ENCODE peak calls at places on chromosomes 11 and 22, in five cellular contexts. One of them, this sample, is unnamed.

GRCh38 chr11:7667460-7667859 is 5.8 kb downstream of the CYB5R2 start:
- DNase-seq in heart left ventricle: no peak
- DNase-seq in NB4: no peak
- DNase-seq in Peyer's patch: no peak
- DNase-seq in A549: no peak
- DNase-seq in this sample: no peak

GRCh38 chr11:22466809-22467208 is 128.6 kb downstream of the SLC17A6 start:
- DNase-seq in Peyer's patch: no peak
- DNase-seq in A549: no peak
- DNase-seq in heart left ventricle: peak
- DNase-seq in NB4: no peak
- DNase-seq in this sample: no peak

GRCh38 chr22:39750759-39751158 is 142.8 kb downstream of the ENTHD1 start:
- DNase-seq in Peyer's patch: no peak
- DNase-seq in NB4: no peak
- DNase-seq in A549: no peak
- DNase-seq in heart left ventricle: no peak
- DNase-seq in this sample: no peak

GRCh38 chr11:102824541-102824940 is 18.9 kb downstream of the MMP3 start:
- DNase-seq in heart left ventricle: no peak
- DNase-seq in Peyer's patch: no peak
- DNase-seq in NB4: no peak
- DNase-seq in A549: no peak
- DNase-seq in this sample: no peak

GRCh38 chr22:37533995-37534394 is 14.8 kb upstream of the CARD10 start:
- DNase-seq in Peyer's patch: no peak
- DNase-seq in A549: no peak
- DNase-seq in NB4: peak
- DNase-seq in heart left ventricle: no peak
- DNase-seq in this sample: no peak

GRCh38 chr11:74647404-74647803 is 55.0 kb downstream of the POLD3 start:
- DNase-seq in heart left ventricle: no peak
- DNase-seq in NB4: no peak
- DNase-seq in A549: no peak
- DNase-seq in Peyer's patch: no peak
- DNase-seq in this sample: no peak

GRCh38 chr11:93623179-93623578 is 38.3 kb upstream of the CEP295 start:
- DNase-seq in heart left ventricle: no peak
- DNase-seq in A549: no peak
- DNase-seq in Peyer's patch: no peak
- DNase-seq in NB4: peak
- DNase-seq in this sample: no peak

GRCh38 chr22:25928038-25928437 is 186.1 kb downstream of the MYO18B start:
- DNase-seq in NB4: no peak
- DNase-seq in Peyer's patch: no peak
- DNase-seq in heart left ventricle: no peak
- DNase-seq in A549: no peak
- DNase-seq in this sample: no peak

GRCh38 chr11:35173011-35173511 is 34.1 kb downstream of the CD44 start:
- DNase-seq in Peyer's patch: peak
- DNase-seq in NB4: peak
- DNase-seq in A549: no peak
- DNase-seq in heart left ventricle: peak
- DNase-seq in this sample: no peak

GRCh38 chr22:49642331-49642730 is 185.3 kb downstream of the BRD1 start:
- DNase-seq in heart left ventricle: no peak
- DNase-seq in NB4: no peak
- DNase-seq in Peyer's patch: no peak
- DNase-seq in A549: no peak
- DNase-seq in this sample: no peak

GRCh38 chr22:50656122-50657070 is 16.2 kb upstream of the SHANK3 start:
- DNase-seq in heart left ventricle: peak
- DNase-seq in A549: peak
- DNase-seq in Peyer's patch: peak
- DNase-seq in NB4: peak
- DNase-seq in this sample: no peak

GRCh38 chr11:103035656-103036434 is 56.1 kb downstream of the DCUN1D5 start:
- DNase-seq in NB4: peak
- DNase-seq in heart left ventricle: no peak
- DNase-seq in Peyer's patch: peak
- DNase-seq in A549: peak
- DNase-seq in this sample: no peak

GRCh38 chr11:115191761-115192160 is 312.5 kb downstream of the CADM1 start:
- DNase-seq in Peyer's patch: no peak
- DNase-seq in NB4: no peak
- DNase-seq in A549: no peak
- DNase-seq in heart left ventricle: no peak
- DNase-seq in this sample: no peak

GRCh38 chr11:131486100-131486499 is 115.7 kb downstream of the NTM start:
- DNase-seq in NB4: no peak
- DNase-seq in Peyer's patch: no peak
- DNase-seq in heart left ventricle: no peak
- DNase-seq in A549: no peak
- DNase-seq in this sample: no peak

GRCh38 chr11:75562048-75562835 is at the start of gene SERPINH1:
- DNase-seq in A549: peak
- DNase-seq in Peyer's patch: peak
- DNase-seq in heart left ventricle: peak
- DNase-seq in NB4: peak
- DNase-seq in this sample: peak

GRCh38 chr11:47061429-47062178 is 115.1 kb downstream of the ARFGAP2 start:
- DNase-seq in heart left ventricle: no peak
- DNase-seq in Peyer's patch: no peak
- DNase-seq in NB4: no peak
- DNase-seq in A549: no peak
- DNase-seq in this sample: no peak

GRCh38 chr11:119671048-119671447 is 58.0 kb downstream of the NECTIN1 start:
- DNase-seq in Peyer's patch: peak
- DNase-seq in heart left ventricle: peak
- DNase-seq in NB4: no peak
- DNase-seq in A549: no peak
- DNase-seq in this sample: no peak

GRCh38 chr11:2320591-2321310 is 18.9 kb downstream of the TSPAN32 start:
- DNase-seq in NB4: peak
- DNase-seq in A549: no peak
- DNase-seq in Peyer's patch: peak
- DNase-seq in heart left ventricle: no peak
- DNase-seq in this sample: no peak

GRCh38 chr11:69541001-69541285 is 59.5 kb downstream of the LINC01488 start:
- DNase-seq in heart left ventricle: no peak
- DNase-seq in A549: no peak
- DNase-seq in NB4: no peak
- DNase-seq in Peyer's patch: peak
- DNase-seq in this sample: no peak

GRCh38 chr22:29149841-29150555 is 55.7 kb upstream of the EMID1 start:
- DNase-seq in Peyer's patch: peak
- DNase-seq in NB4: no peak
- DNase-seq in heart left ventricle: peak
- DNase-seq in A549: no peak
- DNase-seq in this sample: no peak

GRCh38 chr11:73415854-73416615 is 39.8 kb downstream of the RELT start:
- DNase-seq in heart left ventricle: no peak
- DNase-seq in NB4: no peak
- DNase-seq in A549: no peak
- DNase-seq in Peyer's patch: no peak
- DNase-seq in this sample: no peak

GRCh38 chr11:128709402-128709801 is 15.5 kb downstream of the FLI1 start:
- DNase-seq in NB4: no peak
- DNase-seq in A549: no peak
- DNase-seq in heart left ventricle: no peak
- DNase-seq in Peyer's patch: no peak
- DNase-seq in this sample: no peak

GRCh38 chr11:844693-845644 is 2.3 kb downstream of the TSPAN4 start:
- DNase-seq in Peyer's patch: peak
- DNase-seq in heart left ventricle: peak
- DNase-seq in A549: peak
- DNase-seq in NB4: peak
- DNase-seq in this sample: peak

GRCh38 chr11:845872-846271 is 3.2 kb downstream of the TSPAN4 start:
- DNase-seq in Peyer's patch: no peak
- DNase-seq in heart left ventricle: no peak
- DNase-seq in A549: no peak
- DNase-seq in NB4: no peak
- DNase-seq in this sample: no peak

GRCh38 chr11:842370-843002 is at the start of the genes POLR2L and TSPAN4:
- DNase-seq in A549: no peak
- DNase-seq in Peyer's patch: peak
- DNase-seq in NB4: peak
- DNase-seq in heart left ventricle: peak
- DNase-seq in this sample: peak

GRCh38 chr11:843086-843704 is 543 bp downstream of the TSPAN4 start:
- DNase-seq in A549: no peak
- DNase-seq in NB4: no peak
- DNase-seq in heart left ventricle: no peak
- DNase-seq in Peyer's patch: no peak
- DNase-seq in this sample: no peak

GRCh38 chr11:843818-844692 is 1.4 kb downstream of the TSPAN4 start:
- DNase-seq in heart left ventricle: peak
- DNase-seq in NB4: no peak
- DNase-seq in Peyer's patch: peak
- DNase-seq in A549: peak
- DNase-seq in this sample: peak
- TF ChIP-seq POLR2A in heart left ventricle: peak
- TF ChIP-seq POLR2A in NB4: no peak
- TF ChIP-seq POLR2A in Peyer's patch: no peak
- TF ChIP-seq POLR2A in A549: peak
- TF ChIP-seq POLR2A in this sample: peak

GRCh38 chr11:23730307-23730998 is 766.4 kb upstream of the LUZP2 start:
- DNase-seq in Peyer's patch: no peak
- DNase-seq in heart left ventricle: no peak
- DNase-seq in NB4: no peak
- DNase-seq in A549: no peak
- DNase-seq in this sample: no peak
- H3K4me3 ChIP-seq in Peyer's patch: no peak
- H3K4me3 ChIP-seq in heart left ventricle: no peak
- H3K4me3 ChIP-seq in NB4: no peak
- H3K4me3 ChIP-seq in A549: no peak
- H3K4me3 ChIP-seq in this sample: no peak

DNA sequence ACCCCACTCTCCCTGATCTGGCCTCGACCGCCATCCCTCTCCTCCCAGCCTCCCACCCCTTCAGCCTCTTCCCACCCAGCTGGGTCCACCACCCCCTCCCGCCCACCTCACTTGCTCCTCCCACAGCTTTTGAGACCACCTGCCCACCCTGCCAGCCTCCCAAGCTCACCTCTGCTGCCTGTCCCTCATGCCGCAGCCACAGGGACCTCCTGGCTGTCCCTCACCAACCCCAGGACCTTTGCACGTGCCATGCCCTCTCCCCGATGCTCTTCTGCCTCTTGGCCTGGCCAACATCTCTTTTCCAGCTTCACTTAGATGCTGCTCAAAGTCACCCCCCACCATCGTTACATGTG is 6.5 kb downstream of the PNPLA5 start:
- DNase-seq in A549: no peak
- DNase-seq in Peyer's patch: no peak
- DNase-seq in NB4: no peak
- DNase-seq in heart left ventricle: no peak
- DNase-seq in this sample: no peak
- TF ChIP-seq CTCF in A549: peak
- TF ChIP-seq CTCF in Peyer's patch: no peak
- TF ChIP-seq CTCF in NB4: no peak
- TF ChIP-seq CTCF in heart left ventricle: no peak
- TF ChIP-seq CTCF in this sample: no peak

GRCh38 chr11:66365711-66366619 is 5.6 kb downstream of the SLC29A2 start:
- DNase-seq in A549: no peak
- DNase-seq in heart left ventricle: no peak
- DNase-seq in Peyer's patch: no peak
- DNase-seq in NB4: peak
- DNase-seq in this sample: no peak
- TF ChIP-seq POLR2A in A549: no peak
- TF ChIP-seq POLR2A in heart left ventricle: no peak
- TF ChIP-seq POLR2A in Peyer's patch: no peak
- TF ChIP-seq POLR2A in NB4: peak
- TF ChIP-seq POLR2A in this sample: no peak

DNA sequence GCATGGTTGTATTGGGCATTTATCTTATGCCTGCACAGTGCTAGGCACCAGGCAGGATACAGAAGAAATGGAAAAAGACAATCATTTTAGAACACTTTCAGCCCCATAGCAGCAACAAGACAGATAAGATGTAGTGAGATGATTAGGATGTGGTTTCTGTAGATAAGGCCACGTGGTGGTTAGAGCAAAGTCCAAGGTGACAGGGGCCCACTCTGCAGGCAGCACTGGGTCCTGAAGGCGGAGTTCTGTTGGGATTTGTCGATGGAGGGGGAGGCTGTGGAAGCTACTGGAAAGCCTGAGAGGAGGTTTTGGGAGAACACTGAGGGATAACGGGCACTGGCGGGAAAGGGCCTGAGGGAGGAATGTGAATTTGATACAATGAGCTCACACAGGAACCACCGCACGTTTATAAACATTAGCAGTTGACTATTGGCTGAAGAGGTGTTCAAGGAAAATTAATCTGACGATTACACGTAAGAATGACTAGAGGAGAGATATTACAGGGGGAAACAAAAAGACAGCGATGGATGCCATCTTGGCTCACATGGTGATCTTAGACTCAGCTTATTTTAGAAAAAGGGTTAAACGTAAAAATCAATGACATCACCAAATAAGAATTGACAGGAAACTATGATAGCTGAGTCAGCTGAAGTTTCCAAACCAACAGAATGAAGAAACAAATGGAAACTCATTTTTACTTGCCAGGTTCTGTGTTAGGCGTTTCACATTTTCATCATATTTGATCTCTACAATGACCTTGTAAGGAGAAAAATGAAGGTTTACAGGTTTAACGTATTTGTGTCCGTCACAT is 551.0 kb downstream of the OPCML start:
- DNase-seq in A549: no peak
- DNase-seq in NB4: no peak
- DNase-seq in heart left ventricle: no peak
- DNase-seq in Peyer's patch: no peak
- DNase-seq in this sample: peak
- H3K4me3 ChIP-seq in A549: no peak
- H3K4me3 ChIP-seq in NB4: no peak
- H3K4me3 ChIP-seq in heart left ventricle: no peak
- H3K4me3 ChIP-seq in Peyer's patch: no peak
- H3K4me3 ChIP-seq in this sample: no peak

This sample was measured in esophagus muscularis mucosa.